ENCODE peak calls at places on chromosomes 7 and 10, in ten cellular contexts. J, W, M, X, D, S, B, A, O and C are unnamed samples.

GRCh38 chr7:867001-867405 is 9.4 kb upstream of the GET4 start:
- DNase-seq in M (peak; percentile 98), B (no peak), D (no peak), X (no peak), J (no peak), S (no peak), W (no peak), O (peak; percentile 95), A (peak; percentile 92), C (peak; percentile 91)

GRCh38 chr10:99777918-99778716 is 4.3 kb upstream of the ABCC2 start:
- DNase-seq in W (no peak), X (no peak), A (peak; percentile 37), M (no peak), O (peak; percentile 18), J (no peak), S (no peak), B (no peak), D (no peak), C (no peak)

GRCh38 chr10:6204341-6205191 is 1.8 kb downstream of the PFKFB3 start:
- DNase-seq in X (no peak), M (peak; percentile 90), D (no peak), O (peak; percentile 85), J (no peak), B (peak; percentile 62), W (no peak), S (peak; percentile 79), A (peak; percentile 54), C (peak; percentile 94)

GRCh38 chr7:121126801-121127534 is 138.5 kb downstream of the CPED1 start:
- DNase-seq in D (no peak), A (peak; percentile 38), J (no peak), S (peak; percentile 57), O (peak; percentile 53), B (no peak), X (no peak), W (no peak), M (no peak), C (peak; percentile 24)

GRCh38 chr10:29563420-29564035 is 71.2 kb downstream of the SVIL start:
- DNase-seq in J (no peak), A (no peak), S (no peak), B (no peak), D (no peak), W (no peak), M (no peak), X (no peak), O (no peak), C (no peak)

GRCh38 chr7:47497367-47498096 is 84.4 kb downstream of the TNS3 start:
- DNase-seq in J (no peak), M (no peak), B (peak; percentile 48), D (no peak), O (no peak), X (no peak), W (no peak), S (no peak), A (peak; percentile 22), C (peak; percentile 33)

GRCh38 chr10:116775488-116776400 is 33.4 kb upstream of the HSPA12A start:
- DNase-seq in S (no peak), X (no peak), J (no peak), M (no peak), D (no peak), A (no peak), O (no peak), W (no peak), B (no peak), C (no peak)

GRCh38 chr7:34160261-34160752 is 255.0 kb downstream of the BMPER start:
- DNase-seq in W (no peak), A (no peak), O (peak; percentile 94), J (no peak), B (peak; percentile 55), S (peak; percentile 58), D (no peak), X (no peak), M (no peak), C (peak; percentile 97)

GRCh38 chr10:90674927-90675326 is 182.9 kb downstream of the HTR7 start:
- DNase-seq in B (no peak), J (no peak), O (peak; percentile 85), W (no peak), A (no peak), M (peak; percentile 66), S (peak; percentile 91), D (no peak), X (no peak), C (peak; percentile 89)

GRCh38 chr7:49766966-49767365 is 6.5 kb upstream of the VWC2 start:
- DNase-seq in S (no peak), A (no peak), X (no peak), M (no peak), B (no peak), O (no peak), J (no peak), W (no peak), D (no peak), C (no peak)

GRCh38 chr10:127587668-127588395 is 38.7 kb downstream of the NPS start:
- DNase-seq in A (peak; percentile 45), W (no peak), B (no peak), X (no peak), S (no peak), D (peak; percentile 14), M (no peak), J (no peak), O (no peak), C (no peak)

GRCh38 chr10:114519306-114519669 is 115.0 kb upstream of the AFAP1L2 start:
- DNase-seq in W (no peak), J (no peak), D (no peak), O (peak; percentile 51), S (no peak), A (no peak), M (no peak), X (no peak), B (no peak), C (peak; percentile 28)

GRCh38 chr7:665251-665650 is 61.2 kb upstream of the DNAAF5 start:
- DNase-seq in J (no peak), B (no peak), X (no peak), A (no peak), D (no peak), M (peak; percentile 66), O (peak; percentile 25), W (peak; percentile 46), S (peak; percentile 61), C (peak; percentile 21)

GRCh38 chr7:157584420-157584819 is 247.6 kb downstream of the DNAJB6 start:
- DNase-seq in X (no peak), A (no peak), W (no peak), D (no peak), O (no peak), B (no peak), S (no peak), M (peak; percentile 6), J (no peak), C (no peak)

GRCh38 chr7:115229401-115230083 is 307.6 kb downstream of the MDFIC start:
- DNase-seq in D (no peak), O (no peak), S (peak; percentile 17), B (no peak), M (no peak), A (no peak), J (no peak), X (no peak), W (no peak), C (no peak)

GRCh38 chr10:121426307-121426706 is 171.9 kb downstream of the FGFR2 start:
- DNase-seq in J (no peak), X (no peak), B (no peak), O (no peak), A (no peak), D (no peak), W (peak; percentile 66), M (peak; percentile 42), S (no peak), C (no peak)

GRCh38 chr7:71165708-71166107 is 33.8 kb downstream of the GALNT17 start:
- DNase-seq in S (no peak), J (no peak), M (no peak), O (no peak), X (no peak), W (peak; percentile 41), B (no peak), A (no peak), D (no peak), C (no peak)

GRCh38 chr7:37376386-37376785 is 72.3 kb downstream of the ELMO1 start:
- DNase-seq in A (no peak), J (no peak), D (no peak), O (peak; percentile 15), S (no peak), X (no peak), M (no peak), B (peak; percentile 93), W (no peak), C (no peak)

GRCh38 chr10:100551733-100552132 is 16.0 kb downstream of the HIF1AN start:
- DNase-seq in S (no peak), M (no peak), A (no peak), D (no peak), O (no peak), X (no peak), W (no peak), J (no peak), B (no peak), C (no peak)

GRCh38 chr10:128178319-128178937 is 52.2 kb upstream of the MKI67 start:
- DNase-seq in X (peak; percentile 29), B (peak; percentile 79), D (no peak), O (peak; percentile 14), W (peak; percentile 75), M (no peak), A (peak; percentile 35), S (peak; percentile 27), J (no peak), C (peak; percentile 46)

GRCh38 chr7:44144968-44145418 is 3.9 kb upstream of the MYL7 start:
- DNase-seq in W (peak; percentile 38), M (peak; percentile 59), D (no peak), X (no peak), S (no peak), A (no peak), B (peak; percentile 38), O (no peak), J (no peak), C (no peak)

GRCh38 chr7:23343806-23344500 is 44.8 kb downstream of the MALSU1 start:
- DNase-seq in W (no peak), M (no peak), B (no peak), O (no peak), J (no peak), D (no peak), S (no peak), A (peak; percentile 26), X (no peak), C (no peak)

GRCh38 chr7:47622946-47623640 is 41.2 kb upstream of the TNS3 start:
- DNase-seq in J (no peak), B (peak; percentile 66), O (peak; percentile 95), M (no peak), S (peak; percentile 86), A (no peak), D (no peak), W (no peak), X (no peak), C (peak; percentile 92)

GRCh38 chr7:79622781-79623180 is 169.3 kb upstream of the MAGI2 start:
- DNase-seq in A (peak; percentile 87), O (peak; percentile 17), J (no peak), M (no peak), X (no peak), S (no peak), W (no peak), D (no peak), B (no peak), C (no peak)

GRCh38 chr10:78065616-78066410 is 32.1 kb downstream of the RPS24 start:
- DNase-seq in B (no peak), S (no peak), O (no peak), X (no peak), W (no peak), M (no peak), A (no peak), J (no peak), D (no peak), C (no peak)

GRCh38 chr7:38427279-38427955 is 154.0 kb upstream of the TARP start:
- DNase-seq in D (no peak), W (no peak), A (no peak), J (no peak), O (no peak), B (no peak), S (no peak), X (no peak), M (no peak), C (no peak)

GRCh38 chr10:5344746-5345145 is 20.0 kb upstream of the UCN3 start:
- DNase-seq in A (no peak), O (no peak), M (no peak), B (no peak), S (no peak), X (no peak), D (no peak), W (no peak), J (no peak), C (no peak)

GRCh38 chr10:27723436-27723835 is 22.2 kb downstream of the MKX start:
- DNase-seq in S (no peak), D (no peak), B (no peak), X (no peak), M (no peak), A (no peak), J (no peak), O (peak; percentile 63), W (no peak), C (peak; percentile 93)